ENCODE peak calls at places on chromosomes 3 and 15, in nine cellular contexts. K is testis, B is transverse colon, R is IMR-90, D is body of pancreas, E is endodermal cell, A is right atrium auricular region, I is GM06990, W is gastrocnemius medialis. N is an unnamed sample. For H3K36me3, the result is how much of the 10 kb centered on the place peaks cover.

GRCh38 chr15:91694829-91695205 is 158.7 kb upstream of the SLCO3A1 start:
- DNase-seq in D (peak), B (peak), I (no peak), R (peak), E (no peak), K (peak), A (peak), W (peak), N (peak)

GRCh38 chr3:194487289-194488006 is 646 bp upstream of the ATP13A3 start:
- DNase-seq in A (peak), B (peak), K (peak), E (peak), R (no peak), W (peak), I (peak), D (peak), N (peak)

GRCh38 chr3:150725548-150725947 is 21.8 kb upstream of the ERICH6 start:
- DNase-seq in D (no peak), E (no peak), A (no peak), B (peak), I (no peak), W (no peak), R (no peak), K (no peak), N (peak)

GRCh38 chr3:14358426-14359211 is 43.8 kb upstream of the SLC6A6 start:
- DNase-seq in R (peak), D (no peak), B (peak), W (no peak), I (no peak), A (peak), K (peak), E (no peak), N (peak)

GRCh38 chr15:99951471-99951870 is 218.2 kb upstream of the LYSMD4 start:
- DNase-seq in D (no peak), R (no peak), K (no peak), B (no peak), E (no peak), W (no peak), A (no peak), I (no peak), N (no peak)

GRCh38 chr3:23761440-23761896 is 44.3 kb upstream of the UBE2E1 start:
- DNase-seq in A (no peak), B (peak), D (no peak), E (peak), W (no peak), R (peak), K (no peak), I (peak), N (no peak)

GRCh38 chr15:57183614-57184344 is 192.5 kb upstream of the CGNL1 start:
- DNase-seq in E (no peak), I (no peak), K (no peak), W (no peak), B (no peak), R (peak), A (no peak), D (no peak), N (no peak)

GRCh38 chr3:129343643-129344360 is 65.1 kb downstream of the HMCES start:
- DNase-seq in A (no peak), R (no peak), D (peak), E (peak), I (no peak), B (peak), K (peak), W (no peak), N (peak)

GRCh38 chr3:147419062-147419701 is 10.0 kb downstream of the ZIC1 start:
- DNase-seq in A (no peak), W (peak), K (peak), R (peak), D (peak), I (no peak), E (peak), B (no peak), N (no peak)

GRCh38 chr3:45950686-45951600 is 7.7 kb downstream of the CXCR6 start:
- DNase-seq in B (no peak), E (no peak), R (no peak), I (no peak), A (no peak), K (no peak), D (no peak), W (no peak), N (no peak)

GRCh38 chr3:108861401-108861800 is 38.8 kb downstream of the TRAT1 start:
- DNase-seq in R (no peak), B (no peak), E (no peak), K (no peak), D (no peak), W (no peak), I (no peak), A (no peak), N (no peak)

GRCh38 chr3:18284716-18285115 is 140.4 kb downstream of the SATB1 start:
- DNase-seq in B (no peak), E (no peak), D (no peak), W (no peak), A (no peak), I (no peak), R (no peak), K (no peak), N (no peak)

GRCh38 chr3:43285644-43286043 is 696 bp upstream of the SNRK start:
- DNase-seq in R (no peak), I (no peak), W (no peak), A (no peak), K (no peak), B (no peak), D (peak), E (peak), N (no peak)
- H3K4me3 ChIP-seq in R (no peak), I (no peak), W (peak), A (no peak), K (peak), B (peak), D (no peak), E (peak), N (no peak)

DNA sequence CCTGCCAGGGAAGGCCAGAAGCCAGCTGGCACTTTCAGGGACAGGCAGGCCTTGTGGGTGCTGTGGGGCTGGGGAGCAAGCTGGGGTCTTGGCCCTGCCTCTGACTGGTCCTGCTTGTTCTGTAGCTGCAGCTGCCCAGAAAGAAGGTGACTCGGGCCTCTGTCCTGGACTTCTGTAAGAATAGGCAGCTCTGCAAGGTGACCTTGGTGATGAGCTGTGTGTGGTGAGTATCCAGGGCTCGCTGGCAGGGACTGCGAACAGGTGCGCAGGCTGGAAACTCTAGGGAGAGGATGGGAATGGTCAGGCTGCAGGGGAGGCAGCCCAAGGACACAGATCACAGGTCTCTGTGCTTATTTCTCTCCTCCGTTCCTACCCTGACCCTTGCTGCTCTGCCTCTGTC is 31.2 kb downstream of the SLC22A14 start:
- DNase-seq in A (peak), R (no peak), D (no peak), E (no peak), B (no peak), W (peak), I (no peak), K (no peak), N (no peak)
- H3K36me3 ChIP-seq in A (under half), R (under half), D (under half), E (under half), B (under half), W (under half), I (under half), K (under half), N (under half)

DNA sequence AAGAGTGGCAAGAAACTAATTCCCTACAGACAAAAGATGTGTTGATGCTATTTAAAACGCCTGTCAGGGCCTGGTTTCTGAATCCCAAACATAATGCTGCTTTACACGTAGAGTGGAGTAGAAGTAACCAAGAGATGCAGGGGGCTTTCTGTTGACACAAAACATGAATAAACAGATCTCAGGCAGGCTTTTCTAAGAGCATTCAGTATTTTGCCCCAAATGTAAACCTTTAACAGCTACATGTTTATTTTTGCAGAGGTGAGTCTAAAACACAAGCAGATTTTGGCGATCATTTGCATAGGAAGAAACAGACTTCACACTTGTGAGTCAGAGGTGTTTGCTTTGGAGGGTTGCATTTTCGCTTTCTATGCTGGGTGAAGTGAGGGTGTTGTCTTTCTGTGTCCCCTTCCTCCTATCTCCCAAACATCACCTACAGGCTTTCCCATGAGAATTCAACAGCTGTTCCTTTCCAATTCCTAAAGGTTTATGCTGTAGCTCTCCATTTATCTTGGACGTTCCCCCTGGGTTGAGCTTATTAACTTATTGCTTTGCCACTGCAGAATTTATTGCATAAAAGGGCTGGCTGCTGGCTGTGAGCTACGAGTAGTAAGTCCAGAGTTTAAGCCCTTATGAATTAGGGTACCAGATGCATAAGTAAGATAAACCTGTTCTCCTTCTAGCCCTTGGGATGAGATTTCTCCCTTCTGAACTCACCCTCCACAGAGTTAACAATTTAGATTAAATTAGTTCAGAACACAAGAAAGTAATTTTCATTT is 156.7 kb downstream of the DIPK2A start:
- DNase-seq in R (no peak), W (no peak), B (no peak), E (peak), A (no peak), K (no peak), D (no peak), I (peak), N (no peak)
- H3K4me3 ChIP-seq in R (no peak), W (no peak), B (no peak), E (peak), A (no peak), K (no peak), D (no peak), I (peak), N (no peak)

GRCh38 chr3:141514382-141514781 is 27.6 kb downstream of the RASA2 start:
- DNase-seq in I (no peak), A (no peak), R (no peak), B (no peak), D (no peak), W (no peak), E (no peak), K (no peak), N (no peak)
- H3K36me3 ChIP-seq in I (under half), A (under half), R (under half), B (under half), D (under half), W (under half), E (half or more), K (under half), N (under half)

DNA sequence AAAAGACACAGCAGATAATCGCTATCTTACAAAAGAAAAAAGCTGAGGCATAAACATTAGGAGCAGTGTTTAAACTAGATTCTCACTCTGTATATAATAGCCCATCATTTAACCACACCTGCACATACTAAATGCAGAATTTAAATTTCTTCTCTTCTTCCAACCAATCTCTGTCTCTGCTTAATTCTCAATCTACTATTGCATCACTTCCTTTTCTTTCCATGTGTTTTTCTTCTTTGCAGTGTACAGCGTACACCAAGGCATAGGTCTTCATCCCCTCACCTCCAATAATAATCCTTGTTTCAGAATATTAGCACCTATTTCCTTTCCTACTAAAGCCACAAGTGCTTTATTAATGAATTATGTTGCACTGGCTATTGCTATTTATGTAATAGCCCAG is 90.9 kb downstream of the NR1I2 start:
- DNase-seq in W (no peak), I (no peak), A (no peak), R (no peak), B (no peak), E (no peak), K (no peak), D (no peak), N (no peak)
- H3K4me3 ChIP-seq in W (no peak), I (no peak), A (no peak), R (no peak), B (no peak), E (no peak), K (no peak), D (no peak), N (no peak)

DNA sequence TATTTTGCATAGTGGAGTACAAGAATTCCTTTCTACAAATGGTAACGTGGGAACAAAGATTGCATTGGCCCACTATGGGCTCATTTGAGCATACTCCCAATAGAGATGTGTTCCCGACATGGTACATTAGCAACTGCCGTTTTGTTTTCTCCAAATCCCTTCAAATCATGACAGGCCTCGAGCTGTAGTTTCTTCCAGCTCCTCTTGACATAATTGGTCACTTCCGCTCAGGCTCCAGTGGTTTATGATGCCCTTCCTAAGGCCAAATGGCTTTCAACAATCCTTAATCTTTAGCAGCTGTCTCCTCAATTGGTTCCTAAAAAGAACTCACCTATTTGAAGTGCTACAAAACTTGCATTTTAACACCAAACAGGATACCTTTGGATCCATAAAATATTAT is 266.2 kb downstream of the ADAMTSL3 start:
- DNase-seq in W (no peak), E (no peak), R (no peak), A (no peak), B (no peak), D (no peak), K (no peak), I (no peak), N (no peak)
- H3K36me3 ChIP-seq in W (under half), E (under half), R (under half), A (under half), B (under half), D (under half), K (under half), I (under half), N (under half)

GRCh38 chr3:185363662-185364203 is 797 bp downstream of the MAP3K13 start:
- DNase-seq in B (no peak), I (no peak), E (no peak), D (no peak), K (peak), A (no peak), R (no peak), W (no peak), N (no peak)
- H3K4me3 ChIP-seq in B (peak), I (peak), E (peak), D (peak), K (peak), A (peak), R (peak), W (peak), N (no peak)

GRCh38 chr3:160531311-160531710 is 34.1 kb downstream of the KPNA4 start:
- DNase-seq in B (no peak), W (no peak), K (no peak), R (no peak), I (no peak), E (no peak), D (no peak), A (no peak), N (no peak)
- H3K36me3 ChIP-seq in B (half or more), W (half or more), K (under half), R (under half), I (under half), E (half or more), D (under half), A (half or more), N (under half)